ENCODE peak calls at places on chromosomes 1 and 21, in nine cellular contexts. U is CD8-positive, alpha-beta T cell; X is stomach; H is lower lobe of right lung; N is pancreas; D is fibroblast of lung; L is esophagus squamous epithelium; T is A549; R is heart right ventricle. M is an unnamed sample. For H3K4me1, the result is how much of the 10 kb centered on the place peaks cover.

GRCh38 chr1:2227341-2228156 is 570 bp upstream of the SKI start:
- DNase-seq in R (peak), U (peak), L (peak), X (peak), T (peak), N (peak), H (peak), D (peak), M (peak)

GRCh38 chr21:29145837-29146453 is 15.5 kb downstream of the MAP3K7CL start:
- DNase-seq in X (no peak), N (no peak), H (no peak), D (no peak), R (no peak), L (no peak), T (no peak), U (no peak), M (no peak)

GRCh38 chr1:115332813-115333608 is 5.0 kb downstream of the NGF start:
- DNase-seq in R (no peak), D (peak), L (no peak), H (no peak), T (no peak), X (no peak), N (no peak), U (no peak), M (no peak)

GRCh38 chr1:42937141-42937696 is 21.4 kb downstream of the SLC2A1 start:
- DNase-seq in N (no peak), U (no peak), T (no peak), D (peak), X (no peak), L (no peak), R (no peak), H (no peak), M (no peak)

GRCh38 chr1:171222961-171223360 is 25.3 kb upstream of the FMO1 start:
- DNase-seq in T (no peak), X (no peak), U (no peak), L (no peak), D (peak), H (no peak), R (peak), N (no peak), M (no peak)

GRCh38 chr1:155834296-155834926 is 22.6 kb downstream of the GON4L start:
- DNase-seq in N (no peak), D (peak), H (no peak), L (no peak), R (no peak), X (no peak), T (no peak), U (no peak), M (no peak)

GRCh38 chr1:185291159-185291558 is 25.9 kb downstream of the IVNS1ABP start:
- DNase-seq in N (no peak), L (no peak), R (no peak), U (no peak), D (no peak), X (no peak), H (no peak), T (no peak), M (no peak)

GRCh38 chr21:42737969-42738590 is 84.7 kb downstream of the PDE9A start:
- DNase-seq in D (peak), H (peak), T (no peak), X (peak), L (no peak), R (peak), N (no peak), U (peak), M (peak)

GRCh38 chr1:169003864-169004516 is 102.5 kb upstream of the ATP1B1 start:
- DNase-seq in X (peak), U (no peak), T (no peak), L (no peak), R (peak), H (peak), N (no peak), D (no peak), M (no peak)

GRCh38 chr1:189693140-189693539 is 784.5 kb downstream of the BRINP3 start:
- DNase-seq in T (no peak), H (no peak), D (peak), R (no peak), N (no peak), X (no peak), U (no peak), L (no peak), M (no peak)

GRCh38 chr1:176374967-176375569 is 87.9 kb upstream of the PAPPA2 start:
- DNase-seq in U (peak), D (peak), L (no peak), N (peak), H (peak), R (peak), T (peak), X (peak), M (peak)

GRCh38 chr1:86156571-86157455 is at the start of gene COL24A1:
- DNase-seq in T (no peak), R (peak), L (no peak), D (peak), U (no peak), N (peak), H (peak), X (no peak), M (peak)

GRCh38 chr1:44652445-44653106 is 21.7 kb downstream of the TMEM53 start:
- DNase-seq in N (peak), U (peak), D (peak), L (no peak), H (peak), T (peak), X (peak), R (peak), M (peak)

GRCh38 chr1:24290933-24291487 is 28.1 kb upstream of the GRHL3 start:
- DNase-seq in D (no peak), N (no peak), T (no peak), X (no peak), U (peak), R (no peak), H (no peak), L (no peak), M (no peak)

GRCh38 chr1:154607748-154608521 is at the start of gene ADAR:
- DNase-seq in U (peak), R (peak), H (peak), X (peak), D (peak), N (peak), T (peak), L (peak), M (peak)

GRCh38 chr1:235038701-235039100 is 89.9 kb downstream of the TOMM20 start:
- DNase-seq in L (no peak), N (no peak), X (no peak), H (no peak), T (no peak), U (no peak), D (no peak), R (no peak), M (no peak)

GRCh38 chr21:32306021-32306780 is 7.5 kb downstream of the MRAP start:
- DNase-seq in R (peak), N (no peak), U (no peak), D (no peak), T (no peak), H (no peak), L (no peak), X (no peak), M (no peak)

GRCh38 chr1:209645574-209646452 is 6.4 kb downstream of the LAMB3 start:
- DNase-seq in L (no peak), U (no peak), H (no peak), T (no peak), D (no peak), R (no peak), X (no peak), N (no peak), M (no peak)

GRCh38 chr1:185969028-185969427 is 234.8 kb downstream of the HMCN1 start:
- DNase-seq in T (no peak), U (no peak), D (peak), L (no peak), R (no peak), X (no peak), N (no peak), H (no peak), M (no peak)

GRCh38 chr1:82343381-82343780 is 542.6 kb downstream of the ADGRL2 start:
- DNase-seq in X (no peak), T (no peak), H (no peak), N (no peak), D (no peak), R (no peak), U (no peak), L (no peak), M (no peak)

GRCh38 chr1:16905112-16905855 is 9.5 kb downstream of the RNU1-2 start:
- DNase-seq in U (no peak), X (no peak), D (peak), L (no peak), N (no peak), T (peak), R (no peak), H (no peak), M (no peak)

GRCh38 chr1:11885922-11886321 is 27.2 kb upstream of the NPPB start:
- DNase-seq in T (no peak), D (no peak), U (no peak), X (no peak), N (no peak), L (no peak), R (peak), H (no peak), M (no peak)

GRCh38 chr1:245978915-245979314 is 528.2 kb downstream of the SMYD3 start:
- DNase-seq in N (no peak), D (no peak), X (no peak), H (no peak), L (no peak), R (no peak), T (no peak), U (no peak), M (no peak)

GRCh38 chr1:160225345-160225744 is 20.2 kb downstream of the PEA15 start:
- DNase-seq in X (no peak), D (no peak), R (no peak), T (no peak), L (no peak), U (no peak), N (no peak), H (no peak), M (no peak)

GRCh38 chr1:43653893-43654292 is 3.9 kb downstream of the KDM4A start:
- DNase-seq in R (no peak), U (no peak), X (no peak), H (no peak), L (no peak), D (no peak), N (no peak), T (no peak), M (no peak)

GRCh38 chr1:22437573-22437972 is 14.1 kb upstream of the ZBTB40 start:
- DNase-seq in N (no peak), T (no peak), U (no peak), D (peak), R (no peak), X (no peak), H (no peak), L (no peak), M (no peak)

GRCh38 chr1:94039514-94039870 is 81.5 kb downstream of the ABCA4 start:
- DNase-seq in D (peak), X (peak), L (peak), N (peak), R (peak), U (peak), T (peak), H (peak), M (peak)

GRCh38 chr1:31815752-31816484 is at the start of gene SPOCD1:
- DNase-seq in H (peak), X (peak), T (peak), D (peak), U (peak), R (peak), L (peak), N (peak), M (peak)

GRCh38 chr1:228289996-228290881 is 82.4 kb downstream of the OBSCN start:
- DNase-seq in H (peak), R (no peak), X (no peak), T (no peak), L (no peak), N (no peak), U (no peak), D (no peak), M (no peak)

GRCh38 chr1:82114887-82115286 is 314.2 kb downstream of the ADGRL2 start:
- DNase-seq in R (no peak), H (no peak), N (no peak), U (no peak), L (no peak), T (no peak), X (no peak), D (no peak), M (no peak)

GRCh38 chr1:79043506-79043905 is 37.0 kb upstream of the ADGRL4 start:
- DNase-seq in X (no peak), U (no peak), R (no peak), N (no peak), H (no peak), T (no peak), L (no peak), D (peak), M (no peak)

GRCh38 chr1:174166530-174167328 is 7.4 kb downstream of the RABGAP1L start:
- DNase-seq in U (no peak), R (no peak), N (no peak), L (no peak), T (no peak), D (no peak), X (no peak), H (no peak), M (no peak)

GRCh38 chr1:174161813-174162212 is 2.5 kb downstream of the RABGAP1L start:
- DNase-seq in H (no peak), U (no peak), N (no peak), L (no peak), R (no peak), T (no peak), D (no peak), X (no peak), M (no peak)

GRCh38 chr1:174167404-174167803 is 8.1 kb downstream of the RABGAP1L start:
- DNase-seq in N (no peak), D (no peak), R (no peak), L (no peak), H (no peak), X (no peak), U (no peak), T (no peak), M (no peak)

GRCh38 chr1:174169342-174169741 is 10.0 kb downstream of the RABGAP1L start:
- DNase-seq in N (no peak), T (no peak), R (no peak), D (no peak), L (no peak), X (no peak), H (no peak), U (no peak), M (no peak)

GRCh38 chr1:174165471-174166137 is 6.3 kb downstream of the RABGAP1L start:
- DNase-seq in U (no peak), X (no peak), R (peak), L (no peak), T (no peak), H (no peak), N (no peak), D (peak), M (no peak)
- TF ChIP-seq CTCF in U (no peak), X (no peak), R (no peak), L (no peak), T (no peak), H (no peak), N (no peak), D (no peak), M (no peak)

GRCh38 chr1:39505289-39505688 is 13.9 kb downstream of the BMP8A start:
- DNase-seq in X (no peak), U (no peak), T (no peak), D (no peak), H (no peak), R (no peak), N (no peak), L (no peak), M (no peak)

GRCh38 chr1:39509360-39510009 is 18.0 kb downstream of the BMP8A start:
- DNase-seq in H (no peak), X (no peak), U (no peak), R (peak), T (no peak), N (peak), D (peak), L (no peak), M (peak)

GRCh38 chr1:39507230-39507928 is 15.9 kb downstream of the BMP8A start:
- DNase-seq in D (no peak), L (no peak), R (no peak), T (no peak), U (no peak), N (no peak), X (no peak), H (no peak), M (no peak)

GRCh38 chr1:39508857-39509305 is 17.4 kb downstream of the BMP8A start:
- DNase-seq in R (no peak), X (no peak), T (no peak), N (no peak), L (no peak), U (no peak), H (no peak), D (peak), M (no peak)

DNA sequence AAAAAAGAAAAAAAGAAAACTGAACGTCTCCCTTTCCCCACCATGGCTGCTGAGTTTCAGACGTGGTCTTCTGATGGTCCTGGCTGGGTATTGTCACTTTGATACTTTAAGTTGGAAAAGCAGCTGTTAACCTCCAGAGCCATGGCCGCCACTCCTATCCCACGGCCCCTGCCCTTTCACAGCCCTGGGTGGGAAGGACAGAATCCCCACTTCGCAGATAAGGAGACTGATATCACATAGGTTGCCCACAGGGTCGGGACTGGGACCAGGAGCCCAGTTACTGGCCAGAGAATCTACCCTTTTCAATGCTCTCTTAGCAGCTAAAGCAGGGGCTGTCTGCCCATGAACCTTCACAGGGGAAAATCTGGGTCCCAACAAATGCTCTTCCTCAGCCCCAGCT is 16.8 kb downstream of the BMP8A start:
- DNase-seq in L (no peak), T (no peak), N (no peak), H (no peak), X (no peak), U (no peak), D (no peak), R (no peak), M (no peak)
- H3K4me1 ChIP-seq in L (under half), T (under half), N (under half), H (under half), X (under half), U (under half), D (under half), R (under half), M (under half)

DNA sequence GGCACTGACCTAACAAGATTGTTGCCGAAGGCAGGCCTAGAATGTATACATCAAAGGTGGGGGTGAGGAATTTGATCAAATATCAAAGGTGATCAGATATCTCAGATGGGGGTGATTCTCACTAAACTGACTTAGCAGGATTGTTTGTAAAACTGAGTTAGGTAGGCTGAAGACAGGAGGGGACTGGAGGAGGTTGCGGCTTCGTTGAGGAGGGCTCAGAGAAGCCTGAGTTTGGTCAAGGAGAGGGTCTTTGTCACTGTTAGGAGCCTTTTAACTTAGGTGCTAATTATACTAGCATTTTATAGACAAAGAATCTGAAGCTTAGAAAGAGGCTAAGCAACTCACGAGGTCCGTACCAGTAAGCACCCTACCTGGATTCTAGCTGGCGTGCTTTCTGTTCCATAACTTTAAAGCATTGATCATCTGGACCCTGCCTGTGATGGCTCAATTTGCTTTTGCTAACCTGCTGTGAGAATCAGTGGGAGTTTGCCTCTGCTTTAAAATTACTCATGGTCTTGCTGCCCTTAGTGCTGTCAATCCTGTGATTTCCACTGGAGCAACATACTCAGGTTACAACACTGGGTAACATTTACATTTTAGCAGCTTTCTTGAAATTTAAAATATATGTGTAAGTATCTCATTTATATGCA is 49.8 kb downstream of the ITSN1 start:
- DNase-seq in L (no peak), H (no peak), N (no peak), U (no peak), R (no peak), D (no peak), T (no peak), X (no peak), M (no peak)
- H3K4me3 ChIP-seq in L (no peak), H (no peak), N (no peak), U (no peak), R (no peak), D (no peak), T (no peak), X (no peak), M (no peak)

DNA sequence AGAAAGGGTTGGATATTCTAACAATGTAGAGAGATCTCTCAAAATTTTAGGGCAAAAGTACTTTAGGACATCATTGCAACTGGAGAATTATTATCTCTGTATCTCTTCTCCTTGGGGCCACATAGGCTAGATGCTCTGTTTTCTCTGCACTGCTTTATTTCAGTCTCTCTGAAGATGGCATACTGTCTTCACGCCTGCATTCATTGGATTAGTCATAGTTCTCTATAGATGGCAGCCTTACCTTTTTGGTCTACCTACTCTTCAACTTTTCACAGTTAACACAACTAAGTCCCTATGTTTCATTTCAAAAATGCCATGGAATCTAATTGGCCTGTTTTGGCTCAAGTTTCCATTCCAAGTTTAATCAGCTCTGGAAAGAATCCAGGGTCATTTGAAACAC is 1623.3 kb upstream of the B3GALT2 start:
- DNase-seq in R (no peak), N (no peak), X (no peak), L (no peak), T (no peak), U (no peak), H (no peak), D (no peak), M (no peak)
- TF ChIP-seq CTCF in R (no peak), N (no peak), X (no peak), L (no peak), T (no peak), U (no peak), H (no peak), D (no peak), M (no peak)

GRCh38 chr1:150576794-150577556 is 2.4 kb downstream of the MCL1 start:
- DNase-seq in R (no peak), U (no peak), D (peak), L (no peak), X (no peak), T (no peak), N (no peak), H (no peak), M (no peak)
- H3K4me1 ChIP-seq in R (under half), U (under half), D (under half), L (half or more), X (half or more), T (half or more), N (under half), H (half or more), M (under half)

GRCh38 chr1:162633327-162633762 is 1.1 kb downstream of the DDR2 start:
- DNase-seq in D (peak), T (no peak), H (no peak), L (no peak), X (no peak), U (no peak), N (no peak), R (no peak), M (no peak)

GRCh38 chr1:162632743-162633326 is 571 bp downstream of the DDR2 start:
- DNase-seq in L (no peak), T (no peak), H (no peak), D (peak), U (no peak), R (peak), N (no peak), X (no peak), M (peak)

GRCh38 chr1:162629651-162630050 is 2.6 kb upstream of the DDR2 start:
- DNase-seq in X (no peak), L (no peak), H (no peak), R (no peak), U (no peak), T (no peak), D (peak), N (no peak), M (no peak)

GRCh38 chr1:162631546-162632233 is 574 bp upstream of the DDR2 start:
- DNase-seq in D (peak), L (no peak), T (no peak), N (no peak), R (peak), H (no peak), U (no peak), X (no peak), M (peak)

DNA sequence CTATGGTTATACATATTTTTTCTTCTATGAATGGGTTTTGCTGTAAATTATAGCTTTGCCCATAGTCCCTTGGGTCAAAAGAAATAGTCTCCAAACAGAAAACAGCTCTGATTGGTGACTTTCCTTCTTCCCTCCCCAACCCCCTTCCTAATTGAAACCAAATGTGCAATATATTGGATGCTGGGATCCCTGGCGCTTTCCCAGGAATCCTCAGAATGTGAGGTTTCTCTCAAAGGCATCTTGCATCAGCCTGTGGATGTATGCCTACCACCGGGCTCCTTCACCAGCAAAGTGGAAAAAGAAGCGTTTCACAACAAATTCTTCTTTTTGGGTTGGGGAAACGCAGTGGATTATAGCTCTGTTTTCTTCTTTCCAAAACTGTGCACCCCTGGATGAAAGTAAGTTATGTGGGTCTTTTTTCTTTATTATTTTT is at the start of gene DDR2:
- DNase-seq in T (no peak), D (peak), U (no peak), L (no peak), X (peak), H (no peak), R (peak), N (peak), M (peak)
- H3K4me3 ChIP-seq in T (no peak), D (peak), U (no peak), L (peak), X (peak), H (peak), R (peak), N (no peak), M (peak)

M was measured in heart left ventricle.